ENCODE peak calls at places on chromosomes 11 and 22, in six cellular contexts. L is spleen, F is SK-N-SH, M is brain microvascular endothelial cell, C is right lobe of liver, Q is HL-60. I is an unnamed sample.

GRCh38 chr11:124739479-124740276 is at the start of gene NRGN:
- DNase-seq in L (peak; percentile 96), F (peak; percentile 98), M (peak; percentile 88), C (peak; percentile 92), Q (peak; percentile 72), I (peak; percentile 76)

GRCh38 chr11:82988936-82989627 is 82.6 kb downstream of the RAB30 start:
- DNase-seq in L (no peak), F (no peak), M (no peak), C (no peak), Q (no peak), I (no peak)

GRCh38 chr11:101445761-101446160 is 138.0 kb downstream of the TRPC6 start:
- DNase-seq in L (no peak), F (no peak), M (no peak), C (no peak), Q (no peak), I (no peak)

GRCh38 chr22:20618488-20618887 is 111.1 kb downstream of the MED15 start:
- DNase-seq in L (no peak), F (no peak), M (no peak), C (no peak), Q (no peak), I (no peak)

GRCh38 chr11:125591659-125592304 is 870 bp upstream of the STT3A start:
- DNase-seq in L (peak; percentile 90), F (peak; percentile 55), M (peak; percentile 17), C (peak; percentile 62), Q (no peak), I (no peak)

GRCh38 chr11:23124996-23125395 is 264.7 kb upstream of the CCDC179 start:
- DNase-seq in L (no peak), F (no peak), M (no peak), C (no peak), Q (no peak), I (no peak)

GRCh38 chr22:43829448-43829821 is 17.3 kb upstream of the EFCAB6 start:
- DNase-seq in L (no peak), F (peak; percentile 89), M (no peak), C (no peak), Q (no peak), I (no peak)

GRCh38 chr11:3021125-3021524 is 29.0 kb upstream of the NAP1L4 start:
- DNase-seq in L (no peak), F (peak; percentile 76), M (no peak), C (peak; percentile 91), Q (no peak), I (peak; percentile 33)

GRCh38 chr11:27914080-27914479 is 193.9 kb downstream of the KIF18A start:
- DNase-seq in L (no peak), F (no peak), M (no peak), C (no peak), Q (no peak), I (no peak)

GRCh38 chr11:122101625-122102291 is 14.3 kb downstream of the BLID start:
- DNase-seq in L (no peak), F (peak; percentile 58), M (peak; percentile 74), C (no peak), Q (no peak), I (no peak)

GRCh38 chr11:16993495-16993894 is 20.7 kb downstream of the PLEKHA7 start:
- DNase-seq in L (no peak), F (no peak), M (no peak), C (no peak), Q (no peak), I (no peak)

GRCh38 chr11:116294630-116295029 is 478.2 kb downstream of the BUD13 start:
- DNase-seq in L (no peak), F (no peak), M (peak; percentile 20), C (no peak), Q (no peak), I (no peak)

GRCh38 chr11:106381895-106382294 is 304.4 kb downstream of the AASDHPPT start:
- DNase-seq in L (no peak), F (no peak), M (no peak), C (no peak), Q (no peak), I (peak; percentile 44)

GRCh38 chr22:30304495-30305244 is 15.4 kb upstream of the CASTOR1 start:
- DNase-seq in L (no peak), F (no peak), M (no peak), C (no peak), Q (no peak), I (peak; percentile 62)

GRCh38 chr22:30305906-30306628 is 16.8 kb upstream of the CASTOR1 start:
- DNase-seq in L (no peak), F (no peak), M (no peak), C (no peak), Q (no peak), I (no peak)

GRCh38 chr22:30301995-30302809 is 12.9 kb upstream of the CASTOR1 start:
- DNase-seq in L (peak; percentile 89), F (no peak), M (no peak), C (peak; percentile 65), Q (peak; percentile 70), I (peak; percentile 95)

GRCh38 chr22:30305519-30305905 is 16.2 kb upstream of the CASTOR1 start:
- DNase-seq in L (peak; percentile 91), F (no peak), M (no peak), C (peak; percentile 66), Q (no peak), I (no peak)

GRCh38 chr22:30302810-30303138 is 13.5 kb upstream of the CASTOR1 start:
- DNase-seq in L (no peak), F (no peak), M (no peak), C (no peak), Q (no peak), I (no peak)
- H3K27ac ChIP-seq in L (peak overlapping the region; percentile 87), F (no peak overlapping the region), M (no peak overlapping the region), C (peak overlapping the region; percentile 21), Q (peak overlapping the region; percentile 50), I (peak overlapping the region; percentile 95)

DNA sequence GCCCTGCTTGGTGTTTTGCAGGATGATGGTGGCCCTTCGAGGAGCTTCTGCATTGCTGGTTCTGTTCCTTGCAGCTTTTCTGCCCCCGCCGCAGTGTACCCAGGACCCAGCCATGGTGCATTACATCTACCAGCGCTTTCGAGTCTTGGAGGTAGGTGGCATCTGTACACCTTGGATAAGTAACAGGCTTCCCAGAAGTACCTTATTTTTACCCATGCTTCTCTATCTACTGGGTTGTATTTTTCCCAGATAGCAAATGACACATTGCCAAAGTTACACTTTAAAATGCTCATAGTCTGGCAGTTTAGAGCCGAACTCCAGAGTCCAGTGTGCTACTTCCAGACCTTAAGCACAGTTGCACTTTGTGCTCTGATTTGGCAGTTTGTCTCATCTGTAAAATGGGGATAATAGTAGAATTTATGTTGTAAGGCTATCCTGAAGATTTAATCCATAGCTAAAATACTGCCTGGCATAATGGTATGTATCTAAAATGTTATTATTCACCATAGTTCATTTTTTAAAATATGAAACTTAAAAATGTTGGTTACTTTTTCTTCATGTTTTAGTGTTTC is 634 bp downstream of the OLFML1 start:
- DNase-seq in L (no peak), F (no peak), M (no peak), C (no peak), Q (no peak), I (no peak)
- H3K27ac ChIP-seq in L (peak overlapping the region; percentile 22), F (no peak overlapping the region), M (no peak overlapping the region), C (no peak overlapping the region), Q (no peak overlapping the region), I (no peak overlapping the region)

DNA sequence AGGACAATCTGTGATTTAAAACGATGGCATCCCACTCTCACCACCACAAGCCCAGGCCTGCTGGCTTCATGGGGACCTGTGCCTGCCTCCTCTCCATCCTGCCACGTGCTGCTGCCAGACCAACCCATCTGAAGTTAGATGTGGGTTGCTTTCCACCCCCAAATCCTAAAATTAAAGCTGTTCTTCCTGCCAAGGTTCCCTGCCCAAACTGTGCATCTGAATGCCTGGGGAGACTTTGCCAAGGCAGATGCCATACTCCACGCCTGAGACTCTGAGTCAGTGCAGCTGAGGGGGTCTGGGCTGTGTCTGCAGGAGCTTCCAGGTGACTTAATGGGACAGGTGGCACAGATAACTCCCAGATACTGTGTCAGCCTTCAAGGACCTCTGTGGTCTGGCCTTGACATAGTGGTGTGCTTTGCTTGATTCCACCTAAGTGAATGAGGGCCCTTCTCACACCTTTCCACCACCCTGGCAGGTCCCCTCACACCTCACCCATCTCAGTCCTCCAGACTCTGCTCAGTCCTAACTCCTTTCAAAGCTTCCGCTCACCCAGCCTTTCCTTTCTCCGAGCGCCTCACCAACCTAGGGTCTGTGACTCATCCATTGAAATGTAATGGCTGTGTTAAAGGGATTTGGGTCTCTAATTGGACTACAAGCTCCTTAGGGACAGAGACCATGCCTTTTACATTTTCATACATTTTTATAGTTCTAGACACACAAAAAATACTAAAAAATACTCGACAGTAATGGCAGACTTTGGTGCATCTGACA is 18.6 kb downstream of the ADAMTS8 start:
- DNase-seq in L (no peak), F (no peak), M (no peak), C (no peak), Q (no peak), I (no peak)
- H3K27ac ChIP-seq in L (no peak overlapping the region), F (no peak overlapping the region), M (no peak overlapping the region), C (no peak overlapping the region), Q (no peak overlapping the region), I (no peak overlapping the region)

GRCh38 chr11:65562020-65562419 is 3.9 kb upstream of the LTBP3 start:
- DNase-seq in L (no peak), F (no peak), M (no peak), C (no peak), Q (no peak), I (no peak)

GRCh38 chr11:65569164-65569972 is 909 bp upstream of the ZNRD2 start:
- DNase-seq in L (no peak), F (no peak), M (no peak), C (no peak), Q (no peak), I (no peak)

GRCh38 chr11:65563606-65564005 is 5.4 kb upstream of the LTBP3 start:
- DNase-seq in L (no peak), F (no peak), M (no peak), C (no peak), Q (no peak), I (no peak)

GRCh38 chr11:65562788-65563187 is 4.6 kb upstream of the LTBP3 start:
- DNase-seq in L (no peak), F (no peak), M (no peak), C (no peak), Q (no peak), I (no peak)

GRCh38 chr11:65565624-65566453 is 4.4 kb upstream of the ZNRD2 start:
- DNase-seq in L (peak; percentile 72), F (no peak), M (no peak), C (no peak), Q (no peak), I (no peak)
- H3K27ac ChIP-seq in L (peak overlapping the region; percentile 72), F (no peak overlapping the region), M (peak overlapping the region; percentile 52), C (no peak overlapping the region), Q (no peak overlapping the region), I (peak overlapping the region; percentile 28)

DNA sequence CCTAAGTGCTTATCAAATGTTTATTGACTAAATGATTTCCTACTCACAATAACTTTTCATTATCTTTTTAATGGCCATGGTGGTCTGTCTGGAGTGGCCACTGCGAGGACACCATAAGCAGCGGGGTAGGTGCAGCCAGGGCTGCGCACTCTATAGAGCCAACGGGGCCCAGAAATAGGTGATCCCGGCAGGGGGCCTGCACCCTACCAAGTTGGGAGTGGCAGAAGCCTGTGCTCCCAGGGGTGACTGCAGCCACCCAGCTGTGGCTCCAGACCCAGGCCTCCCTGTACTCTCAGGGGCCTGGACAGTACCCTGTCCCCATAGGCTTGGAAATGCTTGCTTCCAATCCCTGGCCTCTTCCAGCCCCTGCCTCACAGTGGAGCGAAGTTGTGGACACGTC is 426.4 kb upstream of the FAT3 start:
- DNase-seq in L (no peak), F (no peak), M (no peak), C (no peak), Q (no peak), I (no peak)
- H3K27ac ChIP-seq in L (no peak overlapping the region), F (no peak overlapping the region), M (no peak overlapping the region), C (no peak overlapping the region), Q (no peak overlapping the region), I (no peak overlapping the region)

I was measured in PC-9.